ENCODE peak calls at places on chromosomes 13 and 19, in eight cellular contexts. One of them, this sample, is unnamed.

GRCh38 chr13:90365130-90365529 is 982.4 kb upstream of the MIR17HG start:
- DNase-seq in NCI-H1694 treated with DMSO at 0.1 percent for 48 hours: no peak
- DNase-seq in amniotic stem cell: no peak
- DNase-seq in activated naive CD8-positive, alpha-beta T cell treated with anti-CD3 and anti-CD28 coated beads, Interleukin-2, amount 50 U/mL, for 24 hours: no peak
- DNase-seq in effector memory CD4-positive, alpha-beta T cell: no peak
- DNase-seq in tibial nerve: no peak
- DNase-seq in stimulated activated naive CD8-positive, alpha-beta T cell treated with anti-CD3 and anti-CD28 coated beads, Interleukin-15, Interleukin-2, amounts not matched to agents 100 U/mL and 50 U/mL, for 24 hours: no peak
- DNase-seq in WTC11: no peak
- DNase-seq in this sample: no peak

GRCh38 chr19:13103961-13104847 is 1.5 kb upstream of the LYL1 start:
- DNase-seq in NCI-H1694 treated with DMSO at 0.1 percent for 48 hours: peak
- DNase-seq in tibial nerve: no peak
- DNase-seq in activated naive CD8-positive, alpha-beta T cell treated with anti-CD3 and anti-CD28 coated beads, Interleukin-2, amount 50 U/mL, for 24 hours: peak
- DNase-seq in stimulated activated naive CD8-positive, alpha-beta T cell treated with anti-CD3 and anti-CD28 coated beads, Interleukin-15, Interleukin-2, amounts not matched to agents 100 U/mL and 50 U/mL, for 24 hours: peak
- DNase-seq in amniotic stem cell: no peak
- DNase-seq in effector memory CD4-positive, alpha-beta T cell: peak
- DNase-seq in WTC11: peak
- DNase-seq in this sample: peak

GRCh38 chr19:3213159-3213558 is 11.3 kb upstream of the CELF5 start:
- DNase-seq in effector memory CD4-positive, alpha-beta T cell: no peak
- DNase-seq in WTC11: no peak
- DNase-seq in NCI-H1694 treated with DMSO at 0.1 percent for 48 hours: no peak
- DNase-seq in stimulated activated naive CD8-positive, alpha-beta T cell treated with anti-CD3 and anti-CD28 coated beads, Interleukin-15, Interleukin-2, amounts not matched to agents 100 U/mL and 50 U/mL, for 24 hours: no peak
- DNase-seq in amniotic stem cell: no peak
- DNase-seq in tibial nerve: no peak
- DNase-seq in activated naive CD8-positive, alpha-beta T cell treated with anti-CD3 and anti-CD28 coated beads, Interleukin-2, amount 50 U/mL, for 24 hours: no peak
- DNase-seq in this sample: no peak

GRCh38 chr13:99386911-99387788 is 80.0 kb upstream of the GPR183 start:
- DNase-seq in amniotic stem cell: no peak
- DNase-seq in WTC11: peak
- DNase-seq in tibial nerve: no peak
- DNase-seq in stimulated activated naive CD8-positive, alpha-beta T cell treated with anti-CD3 and anti-CD28 coated beads, Interleukin-15, Interleukin-2, amounts not matched to agents 100 U/mL and 50 U/mL, for 24 hours: peak
- DNase-seq in activated naive CD8-positive, alpha-beta T cell treated with anti-CD3 and anti-CD28 coated beads, Interleukin-2, amount 50 U/mL, for 24 hours: peak
- DNase-seq in effector memory CD4-positive, alpha-beta T cell: peak
- DNase-seq in NCI-H1694 treated with DMSO at 0.1 percent for 48 hours: peak
- DNase-seq in this sample: peak

GRCh38 chr19:10510301-10510802 is 6.9 kb downstream of the S1PR5 start:
- DNase-seq in effector memory CD4-positive, alpha-beta T cell: peak
- DNase-seq in NCI-H1694 treated with DMSO at 0.1 percent for 48 hours: no peak
- DNase-seq in stimulated activated naive CD8-positive, alpha-beta T cell treated with anti-CD3 and anti-CD28 coated beads, Interleukin-15, Interleukin-2, amounts not matched to agents 100 U/mL and 50 U/mL, for 24 hours: peak
- DNase-seq in activated naive CD8-positive, alpha-beta T cell treated with anti-CD3 and anti-CD28 coated beads, Interleukin-2, amount 50 U/mL, for 24 hours: peak
- DNase-seq in WTC11: peak
- DNase-seq in tibial nerve: no peak
- DNase-seq in amniotic stem cell: no peak
- DNase-seq in this sample: peak

GRCh38 chr19:48036765-48037164 is 7.1 kb downstream of the CABP5 start:
- DNase-seq in effector memory CD4-positive, alpha-beta T cell: no peak
- DNase-seq in NCI-H1694 treated with DMSO at 0.1 percent for 48 hours: no peak
- DNase-seq in activated naive CD8-positive, alpha-beta T cell treated with anti-CD3 and anti-CD28 coated beads, Interleukin-2, amount 50 U/mL, for 24 hours: no peak
- DNase-seq in tibial nerve: no peak
- DNase-seq in WTC11: no peak
- DNase-seq in amniotic stem cell: no peak
- DNase-seq in stimulated activated naive CD8-positive, alpha-beta T cell treated with anti-CD3 and anti-CD28 coated beads, Interleukin-15, Interleukin-2, amounts not matched to agents 100 U/mL and 50 U/mL, for 24 hours: no peak
- DNase-seq in this sample: no peak

GRCh38 chr19:45952691-45953505 is 20.8 kb downstream of the NOVA2 start:
- DNase-seq in stimulated activated naive CD8-positive, alpha-beta T cell treated with anti-CD3 and anti-CD28 coated beads, Interleukin-15, Interleukin-2, amounts not matched to agents 100 U/mL and 50 U/mL, for 24 hours: peak
- DNase-seq in tibial nerve: no peak
- DNase-seq in WTC11: peak
- DNase-seq in effector memory CD4-positive, alpha-beta T cell: peak
- DNase-seq in amniotic stem cell: no peak
- DNase-seq in activated naive CD8-positive, alpha-beta T cell treated with anti-CD3 and anti-CD28 coated beads, Interleukin-2, amount 50 U/mL, for 24 hours: peak
- DNase-seq in NCI-H1694 treated with DMSO at 0.1 percent for 48 hours: no peak
- DNase-seq in this sample: no peak

GRCh38 chr13:48043789-48044503 is 6.4 kb downstream of the NUDT15 start:
- DNase-seq in WTC11: no peak
- DNase-seq in NCI-H1694 treated with DMSO at 0.1 percent for 48 hours: no peak
- DNase-seq in amniotic stem cell: no peak
- DNase-seq in stimulated activated naive CD8-positive, alpha-beta T cell treated with anti-CD3 and anti-CD28 coated beads, Interleukin-15, Interleukin-2, amounts not matched to agents 100 U/mL and 50 U/mL, for 24 hours: no peak
- DNase-seq in activated naive CD8-positive, alpha-beta T cell treated with anti-CD3 and anti-CD28 coated beads, Interleukin-2, amount 50 U/mL, for 24 hours: no peak
- DNase-seq in tibial nerve: no peak
- DNase-seq in effector memory CD4-positive, alpha-beta T cell: no peak
- DNase-seq in this sample: peak

GRCh38 chr19:56080669-56081401 is 40.3 kb downstream of the ZNF787 start:
- DNase-seq in activated naive CD8-positive, alpha-beta T cell treated with anti-CD3 and anti-CD28 coated beads, Interleukin-2, amount 50 U/mL, for 24 hours: peak
- DNase-seq in tibial nerve: peak
- DNase-seq in NCI-H1694 treated with DMSO at 0.1 percent for 48 hours: peak
- DNase-seq in WTC11: peak
- DNase-seq in stimulated activated naive CD8-positive, alpha-beta T cell treated with anti-CD3 and anti-CD28 coated beads, Interleukin-15, Interleukin-2, amounts not matched to agents 100 U/mL and 50 U/mL, for 24 hours: peak
- DNase-seq in effector memory CD4-positive, alpha-beta T cell: peak
- DNase-seq in amniotic stem cell: peak
- DNase-seq in this sample: peak

GRCh38 chr13:75963318-75963717 is 327.2 kb downstream of the LMO7 start:
- DNase-seq in activated naive CD8-positive, alpha-beta T cell treated with anti-CD3 and anti-CD28 coated beads, Interleukin-2, amount 50 U/mL, for 24 hours: no peak
- DNase-seq in effector memory CD4-positive, alpha-beta T cell: no peak
- DNase-seq in NCI-H1694 treated with DMSO at 0.1 percent for 48 hours: no peak
- DNase-seq in amniotic stem cell: no peak
- DNase-seq in WTC11: no peak
- DNase-seq in tibial nerve: no peak
- DNase-seq in stimulated activated naive CD8-positive, alpha-beta T cell treated with anti-CD3 and anti-CD28 coated beads, Interleukin-15, Interleukin-2, amounts not matched to agents 100 U/mL and 50 U/mL, for 24 hours: no peak
- DNase-seq in this sample: no peak

GRCh38 chr13:44498969-44499368 is 77.2 kb downstream of the TSC22D1 start:
- DNase-seq in tibial nerve: no peak
- DNase-seq in activated naive CD8-positive, alpha-beta T cell treated with anti-CD3 and anti-CD28 coated beads, Interleukin-2, amount 50 U/mL, for 24 hours: no peak
- DNase-seq in NCI-H1694 treated with DMSO at 0.1 percent for 48 hours: no peak
- DNase-seq in effector memory CD4-positive, alpha-beta T cell: no peak
- DNase-seq in stimulated activated naive CD8-positive, alpha-beta T cell treated with anti-CD3 and anti-CD28 coated beads, Interleukin-15, Interleukin-2, amounts not matched to agents 100 U/mL and 50 U/mL, for 24 hours: no peak
- DNase-seq in WTC11: no peak
- DNase-seq in amniotic stem cell: no peak
- DNase-seq in this sample: no peak

GRCh38 chr13:89694471-89694870 is 1653.0 kb upstream of the MIR17HG start:
- DNase-seq in tibial nerve: no peak
- DNase-seq in stimulated activated naive CD8-positive, alpha-beta T cell treated with anti-CD3 and anti-CD28 coated beads, Interleukin-15, Interleukin-2, amounts not matched to agents 100 U/mL and 50 U/mL, for 24 hours: no peak
- DNase-seq in WTC11: no peak
- DNase-seq in NCI-H1694 treated with DMSO at 0.1 percent for 48 hours: no peak
- DNase-seq in amniotic stem cell: no peak
- DNase-seq in effector memory CD4-positive, alpha-beta T cell: no peak
- DNase-seq in activated naive CD8-positive, alpha-beta T cell treated with anti-CD3 and anti-CD28 coated beads, Interleukin-2, amount 50 U/mL, for 24 hours: no peak
- DNase-seq in this sample: no peak

GRCh38 chr13:44331912-44332840 is 41.4 kb upstream of the SERP2 start:
- DNase-seq in amniotic stem cell: peak
- DNase-seq in tibial nerve: no peak
- DNase-seq in activated naive CD8-positive, alpha-beta T cell treated with anti-CD3 and anti-CD28 coated beads, Interleukin-2, amount 50 U/mL, for 24 hours: no peak
- DNase-seq in effector memory CD4-positive, alpha-beta T cell: no peak
- DNase-seq in WTC11: no peak
- DNase-seq in stimulated activated naive CD8-positive, alpha-beta T cell treated with anti-CD3 and anti-CD28 coated beads, Interleukin-15, Interleukin-2, amounts not matched to agents 100 U/mL and 50 U/mL, for 24 hours: no peak
- DNase-seq in NCI-H1694 treated with DMSO at 0.1 percent for 48 hours: peak
- DNase-seq in this sample: peak

GRCh38 chr19:16118489-16119033 is 6.9 kb downstream of the RAB8A start:
- DNase-seq in activated naive CD8-positive, alpha-beta T cell treated with anti-CD3 and anti-CD28 coated beads, Interleukin-2, amount 50 U/mL, for 24 hours: peak
- DNase-seq in NCI-H1694 treated with DMSO at 0.1 percent for 48 hours: no peak
- DNase-seq in tibial nerve: no peak
- DNase-seq in amniotic stem cell: no peak
- DNase-seq in WTC11: no peak
- DNase-seq in effector memory CD4-positive, alpha-beta T cell: no peak
- DNase-seq in stimulated activated naive CD8-positive, alpha-beta T cell treated with anti-CD3 and anti-CD28 coated beads, Interleukin-15, Interleukin-2, amounts not matched to agents 100 U/mL and 50 U/mL, for 24 hours: peak
- DNase-seq in this sample: no peak

This sample was measured in dermis blood vessel endothelial cell.